ENCODE peak calls at places on chromosomes 12 and 14, in six cellular contexts. X is WERI-Rb-1, E is pancreas, T is endodermal cell, P is K562, G is esophagus squamous epithelium. L is an unnamed sample.

GRCh38 chr12:88242161-88242925 is 100.2 kb downstream of the TMTC3 start:
- DNase-seq in G (no peak), X (no peak), T (no peak), E (no peak), P (no peak), L (no peak)

GRCh38 chr14:50013198-50013918 is 103.0 kb downstream of the VCPKMT start:
- DNase-seq in X (no peak), G (no peak), T (no peak), P (no peak), E (no peak), L (no peak)

GRCh38 chr14:22606380-22606779 is 8.3 kb downstream of the ABHD4 start:
- DNase-seq in G (no peak), E (no peak), T (peak), X (no peak), P (no peak), L (no peak)

GRCh38 chr14:89575386-89576061 is 158.5 kb upstream of the FOXN3 start:
- DNase-seq in T (no peak), E (no peak), X (no peak), G (no peak), P (no peak), L (no peak)

GRCh38 chr14:103869406-103870143 is 22.2 kb upstream of the PPP1R13B start:
- DNase-seq in E (no peak), P (no peak), T (no peak), G (no peak), X (no peak), L (no peak)

GRCh38 chr12:6553051-6553868 is 2.6 kb downstream of the IFFO1 start:
- DNase-seq in X (no peak), T (no peak), G (no peak), P (no peak), E (no peak), L (no peak)

GRCh38 chr12:26976687-26977086 is 37.5 kb downstream of the TM7SF3 start:
- DNase-seq in G (no peak), T (no peak), X (no peak), P (no peak), E (no peak), L (no peak)

GRCh38 chr14:53093206-53093605 is 59.9 kb downstream of the DDHD1 start:
- DNase-seq in G (no peak), T (no peak), X (no peak), E (no peak), P (no peak), L (no peak)

GRCh38 chr12:65854629-65855028 is 30.3 kb downstream of the HMGA2 start:
- DNase-seq in T (no peak), G (no peak), P (no peak), X (no peak), E (no peak), L (no peak)

GRCh38 chr12:65856521-65856920 is 32.2 kb downstream of the HMGA2 start:
- DNase-seq in G (no peak), X (no peak), E (no peak), T (no peak), P (no peak), L (no peak)

GRCh38 chr12:65858831-65859230 is 34.5 kb downstream of the HMGA2 start:
- DNase-seq in X (no peak), P (no peak), E (no peak), G (no peak), T (no peak), L (no peak)

GRCh38 chr12:65857875-65858274 is 33.6 kb downstream of the HMGA2 start:
- DNase-seq in T (no peak), G (no peak), P (no peak), X (no peak), E (no peak), L (no peak)

GRCh38 chr12:65853489-65854157 is 29.3 kb downstream of the HMGA2 start:
- DNase-seq in T (no peak), X (no peak), P (no peak), G (no peak), E (no peak), L (no peak)
- H3K27ac ChIP-seq in T (no peak), X (no peak), P (no peak), G (no peak), E (no peak), L (no peak)

GRCh38 chr12:108691154-108691994 is 39.9 kb downstream of the CORO1C start:
- DNase-seq in X (peak), G (peak), E (peak), T (peak), P (peak), L (peak)
- TF ChIP-seq CTCF in X (no peak), G (peak), E (no peak), T (peak), P (peak), L (peak)

GRCh38 chr14:44113769-44114730 is 393.0 kb downstream of the FSCB start:
- DNase-seq in X (no peak), P (no peak), G (no peak), T (no peak), E (no peak), L (no peak)
- H3K27ac ChIP-seq in X (no peak), P (no peak), G (no peak), T (no peak), E (no peak), L (no peak)

GRCh38 chr14:102295301-102295700 is 9.7 kb downstream of the MOK start:
- DNase-seq in X (no peak), P (no peak), E (no peak), G (no peak), T (no peak), L (no peak)
- TF ChIP-seq CTCF in X (peak), P (peak), E (no peak), G (no peak), T (peak), L (no peak)

GRCh38 chr14:101628975-101629374 is 67.7 kb downstream of the DIO3 start:
- DNase-seq in P (no peak), T (no peak), G (no peak), X (no peak), E (no peak), L (no peak)

GRCh38 chr14:101627913-101628257 is 66.6 kb downstream of the DIO3 start:
- DNase-seq in P (no peak), T (no peak), E (no peak), X (no peak), G (no peak), L (no peak)

GRCh38 chr14:101630056-101630960 is 69.0 kb downstream of the DIO3 start:
- DNase-seq in G (no peak), P (no peak), X (no peak), E (no peak), T (no peak), L (no peak)

GRCh38 chr14:101626331-101626730 is 65.0 kb downstream of the DIO3 start:
- DNase-seq in G (no peak), T (no peak), E (no peak), X (no peak), P (no peak), L (no peak)

GRCh38 chr14:101628471-101628966 is 67.2 kb downstream of the DIO3 start:
- DNase-seq in E (peak), T (peak), P (peak), X (peak), G (no peak), L (peak)
- H3K27ac ChIP-seq in E (no peak), T (no peak), P (peak), X (no peak), G (no peak), L (no peak)